ENCODE peak calls at places on chromosomes 1 and 21, in seven cellular contexts. V is fibroblast of lung, G is hepatocyte, I is ovary, C is mucosa of descending colon, Y is tibial artery, L is lower lobe of right lung. B is an unnamed sample. For H3K4me1, the result is how much of the 10 kb centered on the place peaks cover.

GRCh38 chr1:61221642-61222041 is 139.3 kb downstream of the NFIA start:
- DNase-seq in V (peak), G (no peak), I (no peak), C (no peak), Y (no peak), L (no peak), B (no peak)

GRCh38 chr1:230211436-230212145 is 144.6 kb downstream of the GALNT2 start:
- DNase-seq in V (no peak), G (no peak), I (no peak), C (no peak), Y (no peak), L (no peak), B (no peak)

GRCh38 chr1:217660353-217661062 is 29.4 kb downstream of the SPATA17 start:
- DNase-seq in V (peak), G (peak), I (no peak), C (no peak), Y (no peak), L (no peak), B (no peak)

GRCh38 chr1:217535601-217536377 is 95.1 kb downstream of the GPATCH2 start:
- DNase-seq in V (no peak), G (no peak), I (no peak), C (no peak), Y (no peak), L (no peak), B (no peak)

GRCh38 chr1:59077739-59078503 is 219.0 kb upstream of the FGGY start:
- DNase-seq in V (no peak), G (no peak), I (no peak), C (no peak), Y (no peak), L (no peak), B (no peak)

GRCh38 chr1:88519156-88519555 is 164.9 kb upstream of the PKN2 start:
- DNase-seq in V (peak), G (no peak), I (no peak), C (no peak), Y (no peak), L (no peak), B (no peak)

GRCh38 chr1:58708166-58708565 is 8.3 kb upstream of the MYSM1 start:
- DNase-seq in V (no peak), G (no peak), I (no peak), C (no peak), Y (no peak), L (no peak), B (no peak)

GRCh38 chr1:12057382-12057781 is 5.7 kb upstream of the TNFRSF8 start:
- DNase-seq in V (no peak), G (no peak), I (no peak), C (no peak), Y (no peak), L (no peak), B (no peak)

GRCh38 chr21:42757422-42757821 is 104.0 kb downstream of the PDE9A start:
- DNase-seq in V (no peak), G (no peak), I (no peak), C (no peak), Y (no peak), L (peak), B (no peak)

GRCh38 chr1:6495540-6496359 is 4.3 kb upstream of the PLEKHG5 start:
- DNase-seq in V (no peak), G (no peak), I (no peak), C (no peak), Y (no peak), L (no peak), B (no peak)
- H3K4me1 ChIP-seq in V (under half), G (under half), I (under half), C (under half), Y (half or more), L (under half), B (under half)

DNA sequence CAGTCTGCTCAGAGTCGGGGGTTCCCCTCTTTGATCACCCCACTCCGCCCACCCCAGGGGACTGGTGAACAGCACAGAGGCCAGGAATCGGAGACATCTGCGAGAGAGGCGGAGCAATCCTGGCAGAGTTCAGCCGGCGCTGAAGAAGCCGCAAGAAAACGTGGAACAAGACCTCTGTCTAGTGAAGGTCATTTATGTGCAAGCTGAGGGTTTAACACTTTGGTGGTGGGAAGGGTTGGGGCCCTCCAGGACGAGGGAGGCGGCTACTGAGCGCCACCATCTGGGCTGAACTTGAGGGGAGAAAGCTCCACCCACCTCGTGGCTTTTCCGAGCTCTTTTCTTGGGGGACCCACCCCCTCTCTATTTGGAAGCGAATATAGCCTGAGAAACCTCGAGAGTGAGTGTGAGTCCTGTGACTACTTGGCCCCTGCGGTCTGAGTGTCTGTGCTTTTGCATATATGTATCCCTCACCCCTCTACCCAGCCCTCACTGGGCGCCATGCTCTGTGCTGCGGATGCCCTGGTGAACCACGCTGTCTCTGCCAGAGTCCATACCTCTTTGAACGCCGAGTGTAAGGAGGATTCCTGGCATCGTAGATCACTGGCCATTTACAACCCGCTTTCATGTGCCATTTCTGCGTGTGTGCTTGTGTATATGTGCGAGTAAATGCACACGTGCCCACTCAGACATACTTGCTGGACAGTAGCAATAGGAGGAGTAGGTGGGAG is 1.2 kb upstream of the EPHA10 start:
- DNase-seq in V (no peak), G (no peak), I (no peak), C (no peak), Y (no peak), L (no peak), B (no peak)
- TF ChIP-seq CTCF in V (no peak), G (no peak), I (no peak), C (no peak), Y (no peak), L (no peak), B (no peak)

GRCh38 chr1:209402697-209403096 is 180.8 kb upstream of the CAMK1G start:
- DNase-seq in V (no peak), G (no peak), I (no peak), C (no peak), Y (no peak), L (no peak), B (no peak)
- H3K4me1 ChIP-seq in V (under half), G (under half), I (under half), C (under half), Y (under half), L (under half), B (under half)

GRCh38 chr1:91404151-91405012 is at the start of gene HFM1:
- DNase-seq in V (peak), G (peak), I (peak), C (peak), Y (peak), L (peak), B (peak)

GRCh38 chr1:91402023-91402422 is 2.6 kb downstream of the HFM1 start:
- DNase-seq in V (peak), G (no peak), I (no peak), C (no peak), Y (no peak), L (no peak), B (no peak)

DNA sequence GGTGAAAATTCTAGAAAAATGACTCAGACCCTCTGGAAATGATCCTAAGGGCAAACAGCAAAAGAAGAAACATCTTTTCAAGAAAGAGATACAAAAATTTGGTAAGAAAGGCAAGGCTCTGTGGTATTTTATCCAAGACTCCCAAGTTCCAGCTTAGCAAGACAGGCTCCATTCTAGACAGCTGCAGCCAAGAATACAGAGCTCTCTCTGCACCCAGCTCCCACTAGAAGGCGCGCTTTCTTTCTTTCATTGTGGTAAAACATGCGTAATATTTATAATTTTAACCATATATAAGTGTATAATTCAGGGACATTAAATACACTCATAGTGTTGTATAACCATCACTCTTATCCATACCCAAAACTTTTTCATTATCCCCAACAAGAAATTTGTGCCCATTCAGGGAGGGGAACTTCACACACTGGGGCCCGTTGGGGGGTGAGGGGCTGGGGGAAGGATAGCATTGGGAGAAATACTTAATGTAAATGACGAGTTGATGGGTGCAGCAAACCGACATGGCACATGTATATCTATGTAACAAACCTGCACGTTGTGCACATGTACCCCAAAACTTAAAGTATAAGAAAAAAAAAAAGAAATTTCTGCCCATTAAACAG is 2.2 kb upstream of the HFM1 start:
- DNase-seq in V (no peak), G (no peak), I (no peak), C (no peak), Y (no peak), L (no peak), B (no peak)
- TF ChIP-seq CTCF in V (peak), G (peak), I (no peak), C (no peak), Y (no peak), L (no peak), B (no peak)

GRCh38 chr1:4058122-4058521 is 158.1 kb upstream of the C1orf174 start:
- DNase-seq in V (no peak), G (no peak), I (no peak), C (no peak), Y (no peak), L (no peak), B (no peak)

GRCh38 chr1:4057603-4058002 is 157.5 kb upstream of the C1orf174 start:
- DNase-seq in V (no peak), G (no peak), I (no peak), C (no peak), Y (no peak), L (no peak), B (no peak)

GRCh38 chr1:4058706-4059105 is 158.6 kb upstream of the C1orf174 start:
- DNase-seq in V (no peak), G (no peak), I (no peak), C (no peak), Y (no peak), L (no peak), B (no peak)

GRCh38 chr1:4060850-4061249 is 160.8 kb upstream of the C1orf174 start:
- DNase-seq in V (no peak), G (no peak), I (no peak), C (no peak), Y (no peak), L (no peak), B (no peak)

GRCh38 chr1:4059270-4059669 is 159.2 kb upstream of the C1orf174 start:
- DNase-seq in V (no peak), G (no peak), I (no peak), C (no peak), Y (no peak), L (no peak), B (no peak)
- H3K4me1 ChIP-seq in V (under half), G (under half), I (under half), C (under half), Y (under half), L (under half), B (under half)

GRCh38 chr1:912740-913301 is 10.9 kb upstream of the SAMD11 start:
- DNase-seq in V (peak), G (peak), I (no peak), C (peak), Y (peak), L (peak), B (peak)
- TF ChIP-seq CTCF in V (peak), G (peak), I (no peak), C (peak), Y (no peak), L (no peak), B (peak)

GRCh38 chr21:45129231-45129923 is 55.0 kb downstream of the ADARB1 start:
- DNase-seq in V (peak), G (no peak), I (peak), C (no peak), Y (no peak), L (no peak), B (no peak)

GRCh38 chr21:45127937-45128336 is 53.6 kb downstream of the ADARB1 start:
- DNase-seq in V (no peak), G (no peak), I (no peak), C (no peak), Y (no peak), L (no peak), B (no peak)

GRCh38 chr21:45126983-45127382 is 52.6 kb downstream of the ADARB1 start:
- DNase-seq in V (no peak), G (no peak), I (no peak), C (no peak), Y (no peak), L (no peak), B (no peak)

GRCh38 chr21:45130324-45130774 is 56.0 kb downstream of the ADARB1 start:
- DNase-seq in V (peak), G (peak), I (peak), C (no peak), Y (peak), L (no peak), B (no peak)

GRCh38 chr21:45128613-45129226 is 54.3 kb downstream of the ADARB1 start:
- DNase-seq in V (peak), G (peak), I (no peak), C (peak), Y (peak), L (peak), B (no peak)
- H3K4me1 ChIP-seq in V (under half), G (under half), I (under half), C (under half), Y (half or more), L (under half), B (under half)

GRCh38 chr1:44100183-44100582 is 18.4 kb upstream of the KLF17 start:
- DNase-seq in V (no peak), G (no peak), I (no peak), C (no peak), Y (no peak), L (no peak), B (no peak)

GRCh38 chr1:44101356-44101755 is 17.3 kb upstream of the KLF17 start:
- DNase-seq in V (peak), G (no peak), I (no peak), C (no peak), Y (no peak), L (no peak), B (no peak)

GRCh38 chr1:44108241-44108640 is 10.4 kb upstream of the KLF17 start:
- DNase-seq in V (peak), G (no peak), I (no peak), C (no peak), Y (no peak), L (no peak), B (no peak)

GRCh38 chr1:44105810-44106209 is 12.8 kb upstream of the KLF17 start:
- DNase-seq in V (no peak), G (no peak), I (no peak), C (no peak), Y (no peak), L (no peak), B (no peak)

DNA sequence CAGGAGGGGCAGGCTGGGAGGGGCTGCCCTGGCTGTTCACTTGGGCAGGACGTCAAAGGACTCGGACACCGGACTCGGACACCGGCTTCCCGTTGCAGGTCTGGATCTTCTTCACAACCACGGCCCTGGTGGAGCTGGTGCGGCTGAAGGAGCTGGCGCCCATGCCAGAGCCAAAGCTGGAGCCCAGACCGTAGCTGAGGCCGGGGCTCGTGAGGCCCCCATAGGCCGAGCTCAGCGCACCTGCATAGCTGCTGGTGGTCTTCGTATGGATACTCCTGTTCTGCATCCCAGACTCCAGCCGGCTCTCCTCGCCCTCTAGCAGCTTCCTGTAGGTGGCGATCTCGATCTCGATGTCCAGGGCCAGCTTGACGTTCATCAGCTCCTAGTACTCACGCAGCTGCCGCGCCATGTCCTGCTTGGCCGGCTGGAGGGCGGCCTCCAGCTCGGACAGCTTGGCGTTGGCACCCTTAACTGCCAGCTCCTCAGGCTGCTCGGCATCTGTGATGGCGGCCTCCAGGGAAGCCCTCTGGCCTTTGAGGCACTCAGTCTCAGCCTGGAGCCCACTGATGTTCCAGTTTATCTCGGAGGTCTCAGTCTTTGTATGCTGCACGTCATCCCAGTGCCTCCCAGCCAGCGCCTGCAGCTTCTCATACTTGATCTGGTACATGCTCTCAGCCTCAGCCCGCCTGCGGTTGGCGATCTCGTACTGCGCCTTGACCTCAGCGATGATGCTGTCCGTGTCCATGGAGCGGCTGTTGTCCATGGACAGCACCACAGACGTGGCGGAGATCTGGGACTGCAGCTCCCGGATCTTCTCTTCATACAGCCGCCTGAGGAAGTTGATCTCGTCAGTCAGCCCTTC is 15.1 kb upstream of the KLF17 start:
- DNase-seq in V (peak), G (peak), I (no peak), C (no peak), Y (no peak), L (no peak), B (no peak)
- TF ChIP-seq CTCF in V (peak), G (peak), I (no peak), C (no peak), Y (no peak), L (no peak), B (no peak)

B was measured in Caco-2.